ENCODE peak calls at places on chromosomes 2 and 18, in ten cellular contexts. O, P, M, D, W, N, X, E, K and C are unnamed samples.

GRCh38 chr2:221289389-221289788 is 282.7 kb downstream of the EPHA4 start:
- DNase-seq in O (no peak), P (no peak), M (no peak), D (no peak), W (no peak), N (no peak), X (no peak), E (peak; percentile 24), K (no peak), C (no peak)

GRCh38 chr2:106109675-106110074 is 84.4 kb downstream of the UXS1 start:
- DNase-seq in O (no peak), P (no peak), M (no peak), D (no peak), W (no peak), N (no peak), X (no peak), E (no peak), K (no peak), C (no peak)

GRCh38 chr18:70397259-70397925 is 108.5 kb downstream of the SOCS6 start:
- DNase-seq in O (no peak), P (no peak), M (no peak), D (no peak), W (no peak), N (no peak), X (no peak), E (no peak), K (no peak), C (no peak)

GRCh38 chr2:102940684-102941083 is 178.9 kb downstream of the TMEM182 start:
- DNase-seq in O (no peak), P (no peak), M (no peak), D (no peak), W (no peak), N (no peak), X (no peak), E (no peak), K (no peak), C (no peak)

GRCh38 chr2:54975175-54975574 is 75.1 kb downstream of the RTN4 start:
- DNase-seq in O (no peak), P (no peak), M (no peak), D (no peak), W (no peak), N (no peak), X (no peak), E (no peak), K (no peak), C (no peak)

GRCh38 chr18:74281639-74282358 is 10.0 kb downstream of the CYB5A start:
- DNase-seq in O (peak; percentile 76), P (peak; percentile 21), M (no peak), D (no peak), W (no peak), N (no peak), X (no peak), E (peak; percentile 51), K (no peak), C (no peak)

GRCh38 chr2:86135653-86136052 is 29.6 kb downstream of the PTCD3 start:
- DNase-seq in O (no peak), P (no peak), M (no peak), D (no peak), W (no peak), N (no peak), X (no peak), E (no peak), K (no peak), C (no peak)

GRCh38 chr2:121346886-121347285 is 61.9 kb upstream of the TFCP2L1 start:
- DNase-seq in O (peak; percentile 14), P (no peak), M (no peak), D (no peak), W (no peak), N (no peak), X (no peak), E (no peak), K (no peak), C (no peak)

GRCh38 chr2:205687018-205687956 is 5.0 kb downstream of the NRP2 start:
- DNase-seq in O (peak; percentile 90), P (no peak), M (no peak), D (no peak), W (no peak), N (no peak), X (no peak), E (no peak), K (peak; percentile 61), C (no peak)

GRCh38 chr18:10353791-10354190 is 100.6 kb upstream of the APCDD1 start:
- DNase-seq in O (no peak), P (no peak), M (peak; percentile 58), D (no peak), W (no peak), N (peak; percentile 55), X (no peak), E (peak; percentile 82), K (no peak), C (no peak)

GRCh38 chr2:40041983-40042382 is 262.9 kb upstream of the THUMPD2 start:
- DNase-seq in O (no peak), P (no peak), M (no peak), D (no peak), W (no peak), N (peak; percentile 80), X (no peak), E (peak; percentile 92), K (no peak), C (no peak)

GRCh38 chr18:78724214-78724834 is 255.3 kb upstream of the SALL3 start:
- DNase-seq in O (peak; percentile 22), P (no peak), M (no peak), D (no peak), W (no peak), N (no peak), X (no peak), E (no peak), K (peak; percentile 12), C (no peak)

GRCh38 chr2:62409442-62409841 is 96.6 kb downstream of the TMEM17 start:
- DNase-seq in O (no peak), P (no peak), M (no peak), D (no peak), W (no peak), N (no peak), X (no peak), E (no peak), K (no peak), C (no peak)

GRCh38 chr2:199818001-199818400 is 33.0 kb downstream of the FTCDNL1 start:
- DNase-seq in O (no peak), P (no peak), M (no peak), D (no peak), W (no peak), N (no peak), X (no peak), E (no peak), K (no peak), C (no peak)

DNA sequence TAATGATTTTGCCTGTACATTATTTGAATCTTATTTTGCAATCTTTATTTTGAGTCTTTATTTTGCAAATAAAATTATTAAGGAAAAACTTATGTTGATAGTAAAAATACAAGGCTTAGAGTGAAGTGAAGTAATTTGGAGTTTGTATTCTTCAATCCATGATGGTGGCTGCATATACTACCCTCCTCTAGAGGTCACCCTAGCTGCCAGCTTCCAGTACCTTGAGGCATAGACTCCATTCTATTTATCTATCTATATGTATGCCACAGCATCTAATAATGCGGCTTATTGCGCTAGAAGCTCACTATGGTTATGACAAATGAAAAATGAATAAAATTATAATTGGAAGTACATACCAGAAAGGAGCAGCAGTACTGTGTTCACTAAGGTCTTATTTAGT is 20.3 kb upstream of the HNMT start:
- DNase-seq in O (no peak), P (no peak), M (no peak), D (no peak), W (no peak), N (no peak), X (no peak), E (no peak), K (no peak), C (no peak)
- TF ChIP-seq CTCF in O (no peak), P (no peak), M (no peak), D (no peak), W (no peak), N (no peak), X (no peak), E (no peak), K (peak; percentile 55), C (no peak)

GRCh38 chr2:165469417-165469816 is at the start of gene CSRNP3:
- DNase-seq in O (peak; percentile 84), P (peak; percentile 59), M (peak; percentile 91), D (no peak), W (no peak), N (peak; percentile 51), X (peak; percentile 15), E (peak; percentile 68), K (peak; percentile 88), C (peak; percentile 59)
- TF ChIP-seq CTCF in O (no peak), P (no peak), M (no peak), D (no peak), W (no peak), N (no peak), X (no peak), E (peak; percentile 15), K (no peak), C (no peak)

DNA sequence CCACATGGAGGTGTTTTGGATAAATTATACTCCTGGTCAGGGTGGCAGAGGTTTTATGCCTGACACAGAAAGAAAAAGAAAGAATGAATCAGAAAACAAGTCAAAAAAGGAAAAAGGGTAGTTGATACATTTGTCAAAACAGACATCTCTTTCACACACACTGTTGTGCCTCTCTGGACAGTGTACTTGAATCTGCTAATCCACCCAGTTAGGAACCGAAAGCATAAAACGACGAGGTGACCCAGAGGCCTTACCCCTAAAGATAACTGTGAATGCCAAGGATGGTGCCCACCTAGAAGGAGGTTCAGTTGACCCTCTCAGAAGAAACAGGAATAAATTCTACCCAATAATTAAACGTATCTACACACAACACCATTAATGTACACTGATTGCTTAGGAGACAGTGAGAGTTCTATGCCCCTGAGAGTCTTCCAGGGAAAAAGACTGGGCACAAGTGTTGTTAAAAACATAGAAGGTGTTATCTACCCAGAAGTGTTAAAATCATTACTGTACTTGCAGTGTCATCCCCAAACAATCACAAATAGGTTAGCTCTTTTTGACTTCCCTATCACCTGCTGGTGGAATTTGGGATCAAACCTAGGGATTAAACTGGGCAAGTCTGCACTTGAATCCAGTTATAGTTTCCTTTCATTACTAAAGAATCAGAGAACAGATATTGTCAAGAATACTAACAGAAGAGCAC is 123.2 kb upstream of the DNAJC10 start:
- DNase-seq in O (no peak), P (no peak), M (no peak), D (no peak), W (no peak), N (no peak), X (no peak), E (no peak), K (no peak), C (no peak)
- TF ChIP-seq CTCF in O (no peak), P (no peak), M (no peak), D (no peak), W (no peak), N (peak; percentile 27), X (no peak), E (no peak), K (peak; percentile 59), C (peak; percentile 18)

DNA sequence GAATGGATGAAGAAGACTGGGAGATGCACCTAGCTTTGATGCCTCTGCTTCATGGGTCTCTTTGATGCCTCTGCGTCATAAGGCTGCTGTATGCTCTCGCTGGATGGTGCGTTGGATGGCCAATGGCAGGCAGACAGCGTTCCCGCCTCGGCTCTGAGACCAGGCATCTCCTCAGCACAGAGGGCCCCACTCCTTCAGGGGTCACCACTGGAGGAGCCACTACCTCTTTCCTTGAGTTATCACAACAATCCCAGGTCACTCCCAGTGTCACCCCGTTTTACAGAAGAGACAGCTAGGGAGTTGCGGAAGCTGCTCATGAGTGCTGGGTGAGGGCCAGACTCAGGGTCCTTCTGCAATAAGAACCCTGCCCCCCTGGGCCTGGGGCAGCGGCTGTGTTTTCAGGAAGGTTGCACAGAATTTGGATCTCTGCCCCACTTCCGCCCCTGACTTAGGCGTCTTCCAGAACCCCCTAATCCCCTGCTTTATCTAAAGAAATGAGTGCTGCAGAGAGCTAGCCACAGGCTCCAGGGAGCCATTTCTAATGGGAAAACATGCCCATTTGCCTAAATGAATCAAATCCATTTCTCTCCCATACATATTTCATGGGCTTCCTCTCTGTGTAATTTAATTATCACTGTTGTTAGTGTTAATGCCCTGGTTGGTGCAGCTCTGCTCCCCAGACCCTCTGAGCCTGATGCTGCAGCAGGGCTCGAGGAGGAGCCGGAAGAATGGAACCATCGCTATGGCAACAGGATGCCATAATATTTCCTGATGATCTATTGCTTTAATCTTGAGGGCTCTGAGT is 131.7 kb upstream of the HS6ST1 start:
- DNase-seq in O (peak; percentile 48), P (no peak), M (no peak), D (no peak), W (no peak), N (no peak), X (peak; percentile 6), E (no peak), K (peak; percentile 28), C (peak; percentile 37)
- TF ChIP-seq CTCF in O (no peak), P (no peak), M (no peak), D (no peak), W (no peak), N (no peak), X (no peak), E (no peak), K (no peak), C (no peak)